ENCODE peak calls at places on chromosomes 13 and 19, in eight cellular contexts. Z is AG09309; D is cardiac fibroblast; N is retinal pigment epithelial cell; K is CD8-positive, alpha-beta T cell; H is breast epithelium; J is HCT116; T is endothelial cell. W is an unnamed sample.

GRCh38 chr13:74250738-74251190 is 116.6 kb upstream of the KLF12 start:
- DNase-seq in N (no peak), D (peak), K (no peak), J (no peak), H (no peak), T (no peak), Z (peak), W (no peak)

GRCh38 chr13:113443991-113444390 is 9.3 kb downstream of the ADPRHL1 start:
- DNase-seq in Z (no peak), K (no peak), D (no peak), N (no peak), J (no peak), T (no peak), H (peak), W (no peak)

GRCh38 chr13:47220453-47221150 is 323.7 kb upstream of the HTR2A start:
- DNase-seq in Z (no peak), J (no peak), H (no peak), D (no peak), T (no peak), K (no peak), N (peak), W (no peak)

GRCh38 chr19:33831835-33832234 is 35.2 kb downstream of the KCTD15 start:
- DNase-seq in Z (no peak), D (no peak), H (no peak), K (no peak), N (no peak), J (no peak), T (no peak), W (peak)

GRCh38 chr13:21124853-21125252 is 51.5 kb downstream of the SKA3 start:
- DNase-seq in T (peak), Z (no peak), J (no peak), D (peak), K (no peak), H (no peak), N (peak), W (peak)

GRCh38 chr19:50794778-50795664 is 4.8 kb downstream of the ACP4 start:
- DNase-seq in J (no peak), N (no peak), T (no peak), D (no peak), Z (no peak), K (no peak), H (no peak), W (no peak)

GRCh38 chr19:13902993-13903555 is 2.8 kb downstream of the BRME1 start:
- DNase-seq in T (no peak), Z (no peak), J (no peak), H (no peak), N (no peak), K (no peak), D (peak), W (no peak)

GRCh38 chr13:45231722-45232121 is 30.9 kb upstream of the KCTD4 start:
- DNase-seq in J (no peak), H (no peak), T (no peak), K (no peak), N (peak), D (peak), Z (no peak), W (no peak)

GRCh38 chr13:34347784-34348573 is 530.0 kb downstream of the RFC3 start:
- DNase-seq in Z (no peak), T (no peak), D (no peak), J (no peak), N (no peak), K (no peak), H (no peak), W (no peak)

GRCh38 chr19:3981736-3982681 is 3.3 kb downstream of the EEF2 start:
- DNase-seq in H (no peak), T (no peak), Z (no peak), K (no peak), J (no peak), D (no peak), N (no peak), W (no peak)

GRCh38 chr19:33395561-33396550 is 22.3 kb downstream of the CEBPG start:
- DNase-seq in T (no peak), J (no peak), H (peak), N (no peak), D (peak), K (no peak), Z (no peak), W (no peak)

GRCh38 chr19:51317381-51317780 is 5.9 kb downstream of the IGLON5 start:
- DNase-seq in Z (no peak), H (no peak), J (no peak), N (no peak), K (no peak), D (no peak), T (no peak), W (no peak)

GRCh38 chr19:30696514-30696913 is 324.3 kb downstream of the ZNF536 start:
- DNase-seq in H (no peak), K (no peak), T (peak), Z (no peak), N (no peak), D (no peak), J (no peak), W (no peak)

GRCh38 chr19:49359851-49360845 is 2.1 kb downstream of the TEAD2 start:
- DNase-seq in T (no peak), H (no peak), Z (no peak), N (no peak), J (no peak), D (no peak), K (no peak), W (no peak)

GRCh38 chr19:35563207-35563829 is at the start of gene ATP4A:
- DNase-seq in T (no peak), J (no peak), N (no peak), K (no peak), Z (no peak), H (no peak), D (no peak), W (no peak)

GRCh38 chr19:15488489-15489226 is 9.4 kb upstream of the PGLYRP2 start:
- DNase-seq in Z (no peak), N (no peak), D (no peak), H (peak), K (no peak), T (no peak), J (no peak), W (no peak)

GRCh38 chr19:7868326-7868670 is 5.9 kb downstream of the PRR36 start:
- DNase-seq in H (no peak), N (no peak), Z (no peak), K (no peak), J (no peak), T (no peak), D (no peak), W (no peak)

DNA sequence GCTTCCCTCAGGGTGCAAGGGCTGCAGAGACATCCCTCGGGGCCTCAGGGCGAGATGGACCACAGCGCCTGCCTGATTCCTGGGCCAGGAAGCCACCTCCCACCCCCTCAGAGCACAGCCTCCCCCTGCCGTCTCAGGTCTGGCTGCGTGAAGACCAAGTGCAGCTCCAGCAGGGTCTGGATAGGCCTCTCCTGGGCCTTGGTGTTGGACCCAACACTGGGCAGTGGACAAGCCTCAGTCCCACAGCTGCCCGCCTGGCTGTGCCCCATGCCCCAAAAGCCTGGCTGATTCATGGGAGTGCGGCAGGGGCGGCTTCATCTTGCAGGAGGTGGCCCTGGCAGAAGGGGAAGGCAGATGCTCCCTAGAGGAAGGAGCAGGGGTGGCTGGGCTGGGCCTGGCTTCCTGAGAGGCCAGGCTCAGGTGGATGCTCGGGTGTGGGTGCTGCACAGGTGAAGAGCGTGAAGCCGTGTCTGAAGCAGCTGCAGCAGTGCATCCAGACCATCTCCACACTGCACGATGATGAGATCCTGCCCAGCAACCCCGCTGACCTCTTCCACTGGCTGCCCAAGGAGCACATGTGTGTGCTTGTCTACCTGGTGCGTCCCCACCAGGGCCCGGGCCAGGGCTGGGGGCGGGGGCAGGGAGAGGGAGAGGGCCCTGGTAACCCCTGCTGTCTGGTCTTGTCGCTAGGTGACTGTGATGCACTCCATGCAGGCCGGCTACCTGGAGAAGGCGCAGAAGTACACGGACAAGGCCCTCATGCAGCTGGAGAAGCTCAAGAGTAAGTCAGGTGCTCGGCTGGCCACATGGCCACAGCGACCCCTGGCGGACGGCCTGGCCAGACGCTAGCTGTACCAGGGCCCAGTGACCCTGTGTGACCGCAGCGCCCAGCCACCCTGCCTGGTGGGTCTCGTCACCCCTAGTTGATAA is 21.7 kb downstream of the MAU2 start:
- DNase-seq in K (no peak), N (peak), Z (no peak), D (peak), T (peak), H (peak), J (peak), W (peak)
- TF ChIP-seq CTCF in K (no peak), N (peak), Z (peak), D (peak), T (peak), H (peak), J (peak), W (peak)

GRCh38 chr13:29760561-29760960 is 89.9 kb downstream of the UBL3 start:
- DNase-seq in Z (no peak), H (no peak), J (no peak), K (no peak), D (no peak), T (no peak), N (no peak), W (no peak)

GRCh38 chr13:29758591-29759114 is 91.8 kb downstream of the UBL3 start:
- DNase-seq in J (no peak), N (no peak), Z (no peak), D (peak), T (no peak), H (no peak), K (peak), W (no peak)

GRCh38 chr13:29763426-29764180 is 86.8 kb downstream of the UBL3 start:
- DNase-seq in T (no peak), Z (no peak), H (no peak), D (no peak), N (no peak), K (no peak), J (no peak), W (no peak)

GRCh38 chr13:29761160-29761559 is 89.3 kb downstream of the UBL3 start:
- DNase-seq in T (no peak), N (no peak), H (no peak), Z (no peak), K (no peak), D (no peak), J (no peak), W (no peak)

GRCh38 chr13:29761815-29762214 is 88.6 kb downstream of the UBL3 start:
- DNase-seq in D (no peak), Z (no peak), N (no peak), J (no peak), H (no peak), K (no peak), T (no peak), W (no peak)
- TF ChIP-seq CTCF in D (no peak), Z (no peak), N (no peak), J (no peak), H (no peak), K (no peak), T (no peak), W (no peak)

DNA sequence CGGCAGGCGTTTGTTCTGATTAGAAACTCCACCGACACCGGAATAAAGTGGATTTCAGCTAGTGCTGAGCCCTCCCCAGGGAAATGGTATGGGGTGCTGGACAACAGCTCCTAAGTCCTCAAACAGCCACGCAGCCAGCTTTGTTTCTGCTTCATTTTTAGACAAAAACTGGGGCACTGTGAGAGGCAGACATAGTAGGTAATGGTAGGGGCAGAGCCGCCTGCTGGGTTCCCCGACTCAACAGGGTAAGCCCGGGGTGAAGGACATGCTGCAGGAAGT is 39.7 kb downstream of the CARS2 start:
- DNase-seq in N (no peak), K (no peak), D (no peak), T (no peak), H (no peak), J (no peak), Z (no peak), W (no peak)
- TF ChIP-seq CTCF in N (no peak), K (no peak), D (no peak), T (no peak), H (no peak), J (no peak), Z (no peak), W (no peak)

GRCh38 chr13:79346300-79346914 is 59.6 kb downstream of the RBM26 start:
- DNase-seq in Z (no peak), T (no peak), K (no peak), D (no peak), H (no peak), N (no peak), J (no peak), W (no peak)

GRCh38 chr13:79338343-79338742 is 67.7 kb downstream of the RBM26 start:
- DNase-seq in J (no peak), D (no peak), T (no peak), K (no peak), H (no peak), N (no peak), Z (no peak), W (no peak)

GRCh38 chr13:79341202-79341601 is 64.9 kb downstream of the RBM26 start:
- DNase-seq in K (no peak), H (no peak), N (no peak), Z (no peak), D (no peak), J (no peak), T (no peak), W (no peak)

GRCh38 chr13:79336971-79337370 is 69.1 kb downstream of the RBM26 start:
- DNase-seq in T (no peak), D (no peak), K (no peak), J (no peak), Z (no peak), H (no peak), N (no peak), W (no peak)

DNA sequence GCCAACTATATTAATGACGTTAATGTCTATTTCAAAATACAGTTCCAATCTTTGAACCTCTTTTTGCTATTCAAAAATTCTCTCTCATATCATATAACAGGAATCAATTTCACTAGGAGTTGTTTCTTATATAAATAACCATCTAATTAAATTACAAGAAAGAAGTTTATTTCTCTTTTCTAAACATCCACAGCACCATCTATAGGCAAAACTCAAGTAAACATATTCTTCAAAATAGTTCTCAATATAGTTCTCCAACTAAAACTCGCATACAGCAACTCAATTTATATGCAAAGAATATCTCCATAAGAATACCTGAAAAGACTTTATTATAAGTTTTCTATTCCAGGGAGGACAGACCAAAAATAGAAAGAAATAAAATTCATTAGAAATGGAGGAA is 65.6 kb downstream of the RBM26 start:
- DNase-seq in T (no peak), J (no peak), K (no peak), D (no peak), H (no peak), Z (no peak), N (no peak), W (no peak)
- TF ChIP-seq CTCF in T (no peak), J (no peak), K (no peak), D (no peak), H (no peak), Z (no peak), N (no peak), W (peak)

GRCh38 chr19:17466487-17466850 is 3.9 kb upstream of the SLC27A1 start:
- DNase-seq in H (no peak), Z (no peak), T (no peak), D (no peak), J (no peak), K (no peak), N (no peak), W (no peak)
- TF ChIP-seq CTCF in H (no peak), Z (no peak), T (no peak), D (no peak), J (no peak), K (no peak), N (no peak), W (no peak)

DNA sequence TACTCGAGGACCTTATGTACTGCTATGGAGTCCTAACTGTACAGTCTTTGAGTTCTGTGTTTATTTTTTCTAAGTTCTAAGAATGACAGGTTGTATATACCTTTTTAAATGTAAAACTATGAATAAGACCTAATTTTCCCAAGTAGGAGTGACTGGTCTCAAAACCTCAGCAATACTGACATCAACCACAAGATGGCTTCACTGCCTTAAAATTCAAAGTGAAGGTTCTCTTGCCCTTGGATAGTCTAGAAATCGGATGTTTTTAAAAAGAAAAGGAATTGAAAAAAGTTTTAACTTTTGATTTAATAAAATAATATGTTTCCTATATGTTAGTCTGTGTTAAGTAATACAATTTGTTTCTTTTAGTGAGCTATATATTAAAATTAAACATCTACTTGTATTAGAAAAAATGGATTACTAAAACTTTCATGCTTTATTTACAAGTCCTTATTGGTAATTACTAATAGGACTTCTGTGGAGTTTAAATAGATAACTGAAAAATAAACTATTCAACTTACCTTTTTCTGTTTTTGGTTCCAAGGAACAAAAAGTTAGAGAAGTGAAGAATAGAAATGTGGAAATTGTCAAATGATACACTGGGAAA is 52.0 kb downstream of the TDRD3 start:
- DNase-seq in H (no peak), D (peak), T (peak), J (peak), K (no peak), Z (peak), N (peak), W (no peak)
- TF ChIP-seq CTCF in H (peak), D (peak), T (peak), J (peak), K (peak), Z (peak), N (peak), W (peak)

GRCh38 chr13:42137856-42138537 is 89.5 kb downstream of the DGKH start:
- DNase-seq in N (no peak), D (peak), J (no peak), H (no peak), Z (no peak), T (no peak), K (no peak), W (no peak)

GRCh38 chr13:42136518-42136917 is 88.1 kb downstream of the DGKH start:
- DNase-seq in N (no peak), T (no peak), J (no peak), D (no peak), H (no peak), K (no peak), Z (no peak), W (no peak)

GRCh38 chr13:42146359-42146758 is 97.9 kb downstream of the DGKH start:
- DNase-seq in Z (no peak), K (no peak), D (no peak), H (no peak), T (no peak), N (no peak), J (no peak), W (no peak)

GRCh38 chr13:42140494-42140893 is 92.0 kb downstream of the DGKH start:
- DNase-seq in T (no peak), N (no peak), H (no peak), D (no peak), J (no peak), Z (no peak), K (no peak), W (no peak)
- TF ChIP-seq CTCF in T (no peak), N (no peak), H (no peak), D (no peak), J (no peak), Z (no peak), K (no peak), W (no peak)

DNA sequence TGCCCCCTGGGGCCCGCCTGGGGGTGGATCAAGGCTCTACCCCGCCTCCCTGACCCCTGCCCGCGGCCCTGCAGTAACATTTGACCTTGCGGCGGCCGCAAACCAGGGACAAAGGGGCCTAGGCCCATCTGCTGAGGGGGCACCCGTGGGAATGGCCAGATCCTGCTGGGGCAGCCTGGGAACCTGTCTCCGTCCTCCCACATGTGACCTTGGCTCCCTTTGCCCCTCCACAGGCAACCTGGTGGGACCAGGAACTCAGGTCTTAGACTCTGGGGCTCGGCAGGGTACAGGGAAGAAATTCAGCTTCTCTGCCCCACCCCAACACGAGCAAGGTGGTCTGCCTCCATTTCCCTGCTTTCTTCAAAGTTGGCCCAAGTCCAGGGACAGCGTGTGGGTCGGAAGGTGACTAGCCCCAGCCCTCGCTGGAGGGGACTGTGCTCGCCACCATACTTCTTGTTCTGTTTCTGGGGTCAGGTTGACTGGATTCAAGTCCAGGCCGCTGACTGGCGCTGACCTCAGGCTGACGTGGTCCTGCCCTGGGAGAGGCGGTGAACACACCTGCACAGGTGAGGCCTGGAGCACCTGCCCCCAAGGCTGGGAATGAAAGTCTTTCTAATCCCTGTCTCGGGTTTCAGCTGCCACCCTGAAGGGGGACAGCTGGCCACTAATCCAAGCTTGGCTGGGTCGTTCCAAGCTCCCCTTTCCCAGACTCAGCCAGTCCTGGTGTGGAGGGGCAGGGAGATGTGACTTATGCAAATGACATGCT is 2.5 kb upstream of the NR2F6 start:
- DNase-seq in Z (no peak), H (no peak), T (no peak), D (no peak), J (no peak), N (no peak), K (no peak), W (no peak)
- TF ChIP-seq CTCF in Z (no peak), H (no peak), T (no peak), D (no peak), J (no peak), N (no peak), K (no peak), W (no peak)